ENCODE peak calls at places on chromosome 1, in ten cellular contexts. One of them, this sample, is unnamed.

GRCh38 chr1:8018492-8019228 is 7.4 kb downstream of the ERRFI1 start:
- DNase-seq in spleen: no peak
- DNase-seq in left ventricle myocardium inferior: no peak
- DNase-seq in uterus: no peak
- DNase-seq in IMR-90: no peak
- DNase-seq in mesendoderm: peak; percentile 68
- DNase-seq in vagina: no peak
- DNase-seq in CD8-positive, alpha-beta memory T cell: no peak
- DNase-seq in neural progenitor cell: peak; percentile 89
- DNase-seq in brain microvascular endothelial cell: no peak
- DNase-seq in this sample: no peak

GRCh38 chr1:17207046-17207445 is 2.1 kb downstream of the PADI1 start:
- DNase-seq in spleen: no peak
- DNase-seq in left ventricle myocardium inferior: peak; percentile 36
- DNase-seq in uterus: no peak
- DNase-seq in IMR-90: no peak
- DNase-seq in mesendoderm: no peak
- DNase-seq in vagina: no peak
- DNase-seq in CD8-positive, alpha-beta memory T cell: peak; percentile 31
- DNase-seq in neural progenitor cell: no peak
- DNase-seq in brain microvascular endothelial cell: no peak
- DNase-seq in this sample: no peak

GRCh38 chr1:25066731-25067520 is 136.8 kb upstream of the RUNX3 start:
- DNase-seq in spleen: peak; percentile 51
- DNase-seq in left ventricle myocardium inferior: no peak
- DNase-seq in uterus: no peak
- DNase-seq in IMR-90: no peak
- DNase-seq in mesendoderm: no peak
- DNase-seq in vagina: no peak
- DNase-seq in CD8-positive, alpha-beta memory T cell: peak; percentile 23
- DNase-seq in neural progenitor cell: no peak
- DNase-seq in brain microvascular endothelial cell: no peak
- DNase-seq in this sample: no peak

GRCh38 chr1:234610061-234610581 is at the start of gene IRF2BP2:
- DNase-seq in spleen: peak; percentile 96
- DNase-seq in left ventricle myocardium inferior: peak; percentile 86
- DNase-seq in uterus: peak; percentile 86
- DNase-seq in IMR-90: peak; percentile 80
- DNase-seq in mesendoderm: peak; percentile 91
- DNase-seq in vagina: no peak
- DNase-seq in CD8-positive, alpha-beta memory T cell: peak; percentile 90
- DNase-seq in neural progenitor cell: peak; percentile 92
- DNase-seq in brain microvascular endothelial cell: peak; percentile 77
- DNase-seq in this sample: peak; percentile 86

GRCh38 chr1:91012196-91012595 is 9.6 kb downstream of the ZNF644 start:
- DNase-seq in spleen: no peak
- DNase-seq in left ventricle myocardium inferior: no peak
- DNase-seq in uterus: no peak
- DNase-seq in IMR-90: no peak
- DNase-seq in mesendoderm: no peak
- DNase-seq in vagina: no peak
- DNase-seq in CD8-positive, alpha-beta memory T cell: no peak
- DNase-seq in neural progenitor cell: no peak
- DNase-seq in brain microvascular endothelial cell: no peak
- DNase-seq in this sample: no peak

GRCh38 chr1:21189906-21190500 is 13.3 kb upstream of the EIF4G3 start:
- DNase-seq in spleen: no peak
- DNase-seq in left ventricle myocardium inferior: no peak
- DNase-seq in uterus: no peak
- DNase-seq in IMR-90: no peak
- DNase-seq in mesendoderm: no peak
- DNase-seq in vagina: no peak
- DNase-seq in CD8-positive, alpha-beta memory T cell: no peak
- DNase-seq in neural progenitor cell: no peak
- DNase-seq in brain microvascular endothelial cell: no peak
- DNase-seq in this sample: no peak

GRCh38 chr1:110548381-110548780 is 29.4 kb upstream of the KCNA10 start:
- DNase-seq in spleen: no peak
- DNase-seq in left ventricle myocardium inferior: no peak
- DNase-seq in uterus: no peak
- DNase-seq in IMR-90: peak; percentile 8
- DNase-seq in mesendoderm: peak; percentile 65
- DNase-seq in vagina: no peak
- DNase-seq in CD8-positive, alpha-beta memory T cell: no peak
- DNase-seq in neural progenitor cell: peak; percentile 70
- DNase-seq in brain microvascular endothelial cell: no peak
- DNase-seq in this sample: no peak

GRCh38 chr1:74504125-74505065 is 8.0 kb downstream of the LRRC53 start:
- DNase-seq in spleen: no peak
- DNase-seq in left ventricle myocardium inferior: peak; percentile 20
- DNase-seq in uterus: peak; percentile 29
- DNase-seq in IMR-90: peak; percentile 50
- DNase-seq in mesendoderm: peak; percentile 78
- DNase-seq in vagina: no peak
- DNase-seq in CD8-positive, alpha-beta memory T cell: no peak
- DNase-seq in neural progenitor cell: peak; percentile 78
- DNase-seq in brain microvascular endothelial cell: peak; percentile 54
- DNase-seq in this sample: peak; percentile 62

GRCh38 chr1:240683576-240683975 is 71.6 kb upstream of the GREM2 start:
- DNase-seq in spleen: no peak
- DNase-seq in left ventricle myocardium inferior: no peak
- DNase-seq in uterus: no peak
- DNase-seq in IMR-90: no peak
- DNase-seq in mesendoderm: no peak
- DNase-seq in vagina: no peak
- DNase-seq in CD8-positive, alpha-beta memory T cell: no peak
- DNase-seq in neural progenitor cell: no peak
- DNase-seq in brain microvascular endothelial cell: no peak
- DNase-seq in this sample: no peak

GRCh38 chr1:236685917-236686814 is at the start of gene ACTN2:
- DNase-seq in spleen: peak; percentile 80
- DNase-seq in left ventricle myocardium inferior: peak; percentile 74
- DNase-seq in uterus: peak; percentile 54
- DNase-seq in IMR-90: no peak
- DNase-seq in mesendoderm: peak; percentile 65
- DNase-seq in vagina: no peak
- DNase-seq in CD8-positive, alpha-beta memory T cell: peak; percentile 53
- DNase-seq in neural progenitor cell: peak; percentile 85
- DNase-seq in brain microvascular endothelial cell: no peak
- DNase-seq in this sample: peak; percentile 63

GRCh38 chr1:101316276-101316675 is 79.5 kb downstream of the S1PR1 start:
- DNase-seq in spleen: no peak
- DNase-seq in left ventricle myocardium inferior: no peak
- DNase-seq in uterus: no peak
- DNase-seq in IMR-90: no peak
- DNase-seq in mesendoderm: no peak
- DNase-seq in vagina: no peak
- DNase-seq in CD8-positive, alpha-beta memory T cell: no peak
- DNase-seq in neural progenitor cell: peak; percentile 65
- DNase-seq in brain microvascular endothelial cell: no peak
- DNase-seq in this sample: no peak

GRCh38 chr1:218872928-218873327 is 300.8 kb upstream of the LYPLAL1 start:
- DNase-seq in spleen: no peak
- DNase-seq in left ventricle myocardium inferior: no peak
- DNase-seq in uterus: no peak
- DNase-seq in IMR-90: no peak
- DNase-seq in mesendoderm: no peak
- DNase-seq in vagina: no peak
- DNase-seq in CD8-positive, alpha-beta memory T cell: no peak
- DNase-seq in neural progenitor cell: no peak
- DNase-seq in brain microvascular endothelial cell: no peak
- DNase-seq in this sample: no peak

GRCh38 chr1:118688891-118689290 is 299.3 kb downstream of the TBX15 start:
- DNase-seq in spleen: no peak
- DNase-seq in left ventricle myocardium inferior: no peak
- DNase-seq in uterus: no peak
- DNase-seq in IMR-90: no peak
- DNase-seq in mesendoderm: no peak
- DNase-seq in vagina: no peak
- DNase-seq in CD8-positive, alpha-beta memory T cell: no peak
- DNase-seq in neural progenitor cell: no peak
- DNase-seq in brain microvascular endothelial cell: peak; percentile 20
- DNase-seq in this sample: no peak

GRCh38 chr1:228512852-228513243 is 25.7 kb downstream of the RNF187 start:
- DNase-seq in spleen: peak; percentile 30
- DNase-seq in left ventricle myocardium inferior: no peak
- DNase-seq in uterus: no peak
- DNase-seq in IMR-90: no peak
- DNase-seq in mesendoderm: no peak
- DNase-seq in vagina: no peak
- DNase-seq in CD8-positive, alpha-beta memory T cell: no peak
- DNase-seq in neural progenitor cell: no peak
- DNase-seq in brain microvascular endothelial cell: no peak
- DNase-seq in this sample: no peak

GRCh38 chr1:10835423-10836421 is 39.3 kb upstream of the CASZ1 start:
- DNase-seq in spleen: no peak
- DNase-seq in left ventricle myocardium inferior: no peak
- DNase-seq in uterus: peak; percentile 59
- DNase-seq in IMR-90: peak; percentile 36
- DNase-seq in mesendoderm: peak; percentile 96
- DNase-seq in vagina: no peak
- DNase-seq in CD8-positive, alpha-beta memory T cell: no peak
- DNase-seq in neural progenitor cell: peak; percentile 98
- DNase-seq in brain microvascular endothelial cell: peak; percentile 19
- DNase-seq in this sample: no peak

GRCh38 chr1:160130939-160131338 is 15.4 kb downstream of the ATP1A2 start:
- DNase-seq in spleen: no peak
- DNase-seq in left ventricle myocardium inferior: no peak
- DNase-seq in uterus: no peak
- DNase-seq in IMR-90: no peak
- DNase-seq in mesendoderm: no peak
- DNase-seq in vagina: no peak
- DNase-seq in CD8-positive, alpha-beta memory T cell: no peak
- DNase-seq in neural progenitor cell: no peak
- DNase-seq in brain microvascular endothelial cell: no peak
- DNase-seq in this sample: no peak
- H3K27ac ChIP-seq in spleen: no peak overlapping the region
- H3K27ac ChIP-seq in left ventricle myocardium inferior: peak overlapping the region; percentile 91
- H3K27ac ChIP-seq in uterus: no peak overlapping the region
- H3K27ac ChIP-seq in IMR-90: no peak overlapping the region
- H3K27ac ChIP-seq in mesendoderm: no peak overlapping the region
- H3K27ac ChIP-seq in vagina: no peak overlapping the region
- H3K27ac ChIP-seq in CD8-positive, alpha-beta memory T cell: no peak overlapping the region
- H3K27ac ChIP-seq in neural progenitor cell: no peak overlapping the region
- H3K27ac ChIP-seq in brain microvascular endothelial cell: no peak overlapping the region
- H3K27ac ChIP-seq in this sample: peak overlapping the region; percentile 77

GRCh38 chr1:63134501-63135173 is 187.7 kb upstream of the FOXD3 start:
- DNase-seq in spleen: no peak
- DNase-seq in left ventricle myocardium inferior: no peak
- DNase-seq in uterus: no peak
- DNase-seq in IMR-90: no peak
- DNase-seq in mesendoderm: no peak
- DNase-seq in vagina: no peak
- DNase-seq in CD8-positive, alpha-beta memory T cell: no peak
- DNase-seq in neural progenitor cell: no peak
- DNase-seq in brain microvascular endothelial cell: no peak
- DNase-seq in this sample: no peak
- H3K27me3 ChIP-seq in spleen: no peaks in the 10 kb centered on the region
- H3K27me3 ChIP-seq in left ventricle myocardium inferior: peaks cover 18% of the 10 kb centered on the region
- H3K27me3 ChIP-seq in uterus: no peaks in the 10 kb centered on the region
- H3K27me3 ChIP-seq in IMR-90: no peaks in the 10 kb centered on the region
- H3K27me3 ChIP-seq in mesendoderm: peaks cover 1% of the 10 kb centered on the region
- H3K27me3 ChIP-seq in vagina: no peaks in the 10 kb centered on the region
- H3K27me3 ChIP-seq in CD8-positive, alpha-beta memory T cell: no peaks in the 10 kb centered on the region
- H3K27me3 ChIP-seq in neural progenitor cell: no peaks in the 10 kb centered on the region
- H3K27me3 ChIP-seq in brain microvascular endothelial cell: no peaks in the 10 kb centered on the region
- H3K27me3 ChIP-seq in this sample: no peaks in the 10 kb centered on the region

GRCh38 chr1:12407962-12408288 is 178.1 kb downstream of the VPS13D start:
- DNase-seq in spleen: no peak
- DNase-seq in left ventricle myocardium inferior: no peak
- DNase-seq in uterus: no peak
- DNase-seq in IMR-90: no peak
- DNase-seq in mesendoderm: no peak
- DNase-seq in vagina: no peak
- DNase-seq in CD8-positive, alpha-beta memory T cell: no peak
- DNase-seq in neural progenitor cell: no peak
- DNase-seq in brain microvascular endothelial cell: no peak
- DNase-seq in this sample: no peak
- H3K27ac ChIP-seq in spleen: no peak overlapping the region
- H3K27ac ChIP-seq in left ventricle myocardium inferior: peak overlapping the region; percentile 78
- H3K27ac ChIP-seq in uterus: peak overlapping the region; percentile 70
- H3K27ac ChIP-seq in IMR-90: peak overlapping the region; percentile 61
- H3K27ac ChIP-seq in mesendoderm: no peak overlapping the region
- H3K27ac ChIP-seq in vagina: peak overlapping the region; percentile 65
- H3K27ac ChIP-seq in CD8-positive, alpha-beta memory T cell: no peak overlapping the region
- H3K27ac ChIP-seq in neural progenitor cell: no peak overlapping the region
- H3K27ac ChIP-seq in brain microvascular endothelial cell: peak overlapping the region; percentile 93
- H3K27ac ChIP-seq in this sample: peak overlapping the region; percentile 67

GRCh38 chr1:3651939-3652537 is at the start of gene TP73:
- DNase-seq in spleen: peak; percentile 82
- DNase-seq in left ventricle myocardium inferior: no peak
- DNase-seq in uterus: no peak
- DNase-seq in IMR-90: no peak
- DNase-seq in mesendoderm: peak; percentile 11
- DNase-seq in vagina: no peak
- DNase-seq in CD8-positive, alpha-beta memory T cell: no peak
- DNase-seq in neural progenitor cell: peak; percentile 72
- DNase-seq in brain microvascular endothelial cell: no peak
- DNase-seq in this sample: no peak
- H3K27me3 ChIP-seq in spleen: peaks cover 66% of the 10 kb centered on the region
- H3K27me3 ChIP-seq in left ventricle myocardium inferior: peaks cover 68% of the 10 kb centered on the region
- H3K27me3 ChIP-seq in uterus: peaks cover 18% of the 10 kb centered on the region
- H3K27me3 ChIP-seq in IMR-90: peaks cover 59% of the 10 kb centered on the region
- H3K27me3 ChIP-seq in mesendoderm: peaks cover 48% of the 10 kb centered on the region
- H3K27me3 ChIP-seq in vagina: peaks cover 14% of the 10 kb centered on the region
- H3K27me3 ChIP-seq in CD8-positive, alpha-beta memory T cell: peaks cover 20% of the 10 kb centered on the region
- H3K27me3 ChIP-seq in neural progenitor cell: peaks cover 73% of the 10 kb centered on the region
- H3K27me3 ChIP-seq in brain microvascular endothelial cell: peaks cover 58% of the 10 kb centered on the region
- H3K27me3 ChIP-seq in this sample: peaks cover 33% of the 10 kb centered on the region

This sample was measured in dorsolateral prefrontal cortex.